ENCODE peak calls at places on chromosomes 1 and 21, in five cellular contexts. R is GM23248; Q is CD4-positive, alpha-beta T cell; D is pancreas; J is mammary epithelial cell. F is an unnamed sample. For H3K9me3, the result is how much of the 10 kb centered on the place peaks cover.

GRCh38 chr21:45818276-45818903 is 163.2 kb upstream of the COL6A1 start:
- DNase-seq in R (peak), Q (no peak), D (no peak), J (peak), F (no peak)

GRCh38 chr21:25313891-25314646 is 293.2 kb downstream of the MRPL39 start:
- DNase-seq in R (peak), Q (no peak), D (no peak), J (no peak), F (no peak)

GRCh38 chr21:34517491-34518245 is 5.7 kb upstream of the KCNE1 start:
- DNase-seq in R (no peak), Q (no peak), D (no peak), J (no peak), F (no peak)

GRCh38 chr1:89611721-89612120 is 21.2 kb upstream of the LRRC8C start:
- DNase-seq in R (no peak), Q (no peak), D (no peak), J (no peak), F (no peak)

GRCh38 chr1:109498161-109498801 is 4.4 kb downstream of the CYB561D1 start:
- DNase-seq in R (peak), Q (peak), D (no peak), J (no peak), F (no peak)

GRCh38 chr1:70168283-70168682 is 37.1 kb downstream of the LRRC40 start:
- DNase-seq in R (no peak), Q (no peak), D (no peak), J (no peak), F (no peak)

GRCh38 chr1:234721476-234722266 is 111.7 kb upstream of the IRF2BP2 start:
- DNase-seq in R (peak), Q (no peak), D (peak), J (no peak), F (no peak)

GRCh38 chr1:95352767-95353166 is 118.8 kb downstream of the RWDD3 start:
- DNase-seq in R (no peak), Q (no peak), D (peak), J (no peak), F (no peak)

GRCh38 chr1:27005648-27006496 is 6.8 kb downstream of the TENT5B start:
- DNase-seq in R (no peak), Q (no peak), D (peak), J (no peak), F (no peak)

GRCh38 chr1:61080408-61081134 is 1.8 kb upstream of the NFIA start:
- DNase-seq in R (no peak), Q (no peak), D (no peak), J (no peak), F (no peak)

GRCh38 chr1:66302810-66303209 is 231.1 kb upstream of the SGIP1 start:
- DNase-seq in R (no peak), Q (no peak), D (no peak), J (no peak), F (no peak)

GRCh38 chr1:106584663-106585062 is 471.8 kb upstream of the PRMT6 start:
- DNase-seq in R (peak), Q (no peak), D (no peak), J (no peak), F (no peak)

GRCh38 chr1:66288048-66288447 is 245.9 kb upstream of the SGIP1 start:
- DNase-seq in R (no peak), Q (no peak), D (no peak), J (no peak), F (no peak)

GRCh38 chr1:30819244-30819571 is 61.6 kb upstream of the LAPTM5 start:
- DNase-seq in R (no peak), Q (no peak), D (no peak), J (no peak), F (no peak)

GRCh38 chr1:5794279-5794678 is 197.9 kb downstream of the NPHP4 start:
- DNase-seq in R (no peak), Q (no peak), D (no peak), J (no peak), F (no peak)
- H3K9me3 ChIP-seq in R (under half), Q (under half), D (under half), J (under half), F (under half)

DNA sequence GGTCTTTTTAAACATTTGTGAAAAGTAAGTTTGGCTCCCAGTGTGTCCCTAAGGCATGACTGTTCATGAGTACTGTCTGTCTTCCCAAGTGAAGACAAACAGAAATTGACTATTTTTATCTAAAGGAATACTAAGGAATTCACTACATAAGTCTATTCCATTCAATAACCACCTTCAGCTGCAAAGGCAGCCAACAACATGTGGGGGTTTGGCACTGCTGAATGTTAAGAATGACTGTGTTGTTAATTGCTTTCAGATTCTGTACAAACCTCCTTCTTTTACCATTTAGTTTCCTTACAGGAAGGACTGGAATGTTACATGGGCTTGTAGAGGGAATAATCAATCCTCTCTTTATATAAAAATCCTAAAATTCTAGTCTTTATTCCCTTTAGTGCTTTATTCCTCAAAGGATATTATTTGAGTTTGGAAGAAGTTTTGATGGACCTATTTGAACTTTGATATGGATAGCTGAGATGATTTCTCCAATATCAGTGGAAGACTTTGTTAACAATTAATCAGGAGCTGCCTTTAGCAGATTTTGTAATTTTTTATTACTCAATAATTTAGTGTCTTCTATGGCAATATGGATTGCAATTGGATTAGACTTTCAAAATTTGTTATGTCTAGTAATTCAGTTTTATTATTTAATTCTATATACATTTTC is 201.7 kb upstream of the CHRM3 start:
- DNase-seq in R (no peak), Q (no peak), D (no peak), J (no peak), F (no peak)
- H3K9me3 ChIP-seq in R (under half), Q (under half), D (under half), J (under half), F (under half)

DNA sequence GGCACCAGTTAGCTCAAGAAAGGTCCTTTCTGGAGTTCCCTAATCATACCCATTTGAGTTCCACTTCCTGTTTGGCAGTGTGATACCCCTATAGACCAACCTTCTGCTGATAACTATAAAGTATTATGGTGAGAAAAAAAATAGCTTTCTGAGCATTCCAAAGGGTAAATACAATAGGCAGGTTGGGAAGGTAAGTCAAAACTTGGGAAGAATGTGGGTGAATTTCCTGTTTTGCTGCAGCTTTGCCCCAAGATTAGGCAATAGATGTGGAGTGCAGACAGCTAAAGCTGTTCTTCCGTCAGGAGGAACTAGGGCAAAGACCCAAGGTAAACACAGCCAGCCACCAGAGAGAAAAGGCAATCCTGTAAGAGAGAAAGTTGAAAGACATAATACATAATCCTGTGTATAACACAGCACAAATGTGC is 49.9 kb upstream of the GUCA2A start:
- DNase-seq in R (peak), Q (no peak), D (peak), J (peak), F (no peak)
- H3K9me3 ChIP-seq in R (under half), Q (under half), D (under half), J (under half), F (under half)

DNA sequence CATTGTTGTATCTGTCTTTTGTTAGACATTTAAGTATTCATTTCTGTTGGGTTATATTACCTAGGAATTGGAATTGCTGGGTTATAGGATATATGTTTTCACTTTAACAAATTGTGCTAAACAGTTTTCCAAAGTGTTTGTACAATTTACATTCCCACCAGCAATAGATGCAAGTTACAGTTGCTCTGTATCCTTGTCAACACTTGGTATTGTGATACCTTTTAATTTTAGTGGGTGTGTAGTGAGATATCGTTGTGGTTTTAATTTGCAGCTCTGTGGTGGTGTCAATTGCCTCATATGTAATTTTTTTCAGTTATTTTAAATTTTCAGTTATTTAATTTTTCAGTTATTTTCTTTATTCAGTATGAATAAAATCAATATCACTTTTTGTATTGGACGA is 7.4 kb upstream of the DPH5 start:
- DNase-seq in R (no peak), Q (no peak), D (no peak), J (no peak), F (no peak)
- H3K9me3 ChIP-seq in R (under half), Q (under half), D (under half), J (under half), F (under half)

GRCh38 chr1:227654431-227654830 is 80.7 kb downstream of the JMJD4 start:
- DNase-seq in R (no peak), Q (no peak), D (no peak), J (no peak), F (no peak)

GRCh38 chr1:227654858-227655752 is 80.0 kb downstream of the JMJD4 start:
- DNase-seq in R (no peak), Q (no peak), D (no peak), J (no peak), F (no peak)
- H3K9me3 ChIP-seq in R (under half), Q (half or more), D (under half), J (half or more), F (under half)

GRCh38 chr1:238340989-238341388 is 450.3 kb upstream of the ZP4 start:
- DNase-seq in R (no peak), Q (no peak), D (no peak), J (no peak), F (no peak)

GRCh38 chr1:238343869-238344268 is 453.1 kb upstream of the ZP4 start:
- DNase-seq in R (no peak), Q (no peak), D (no peak), J (no peak), F (no peak)

GRCh38 chr1:238345837-238346236 is 455.1 kb upstream of the ZP4 start:
- DNase-seq in R (no peak), Q (no peak), D (no peak), J (no peak), F (no peak)

GRCh38 chr1:238336531-238336930 is 445.8 kb upstream of the ZP4 start:
- DNase-seq in R (no peak), Q (no peak), D (no peak), J (peak), F (no peak)

DNA sequence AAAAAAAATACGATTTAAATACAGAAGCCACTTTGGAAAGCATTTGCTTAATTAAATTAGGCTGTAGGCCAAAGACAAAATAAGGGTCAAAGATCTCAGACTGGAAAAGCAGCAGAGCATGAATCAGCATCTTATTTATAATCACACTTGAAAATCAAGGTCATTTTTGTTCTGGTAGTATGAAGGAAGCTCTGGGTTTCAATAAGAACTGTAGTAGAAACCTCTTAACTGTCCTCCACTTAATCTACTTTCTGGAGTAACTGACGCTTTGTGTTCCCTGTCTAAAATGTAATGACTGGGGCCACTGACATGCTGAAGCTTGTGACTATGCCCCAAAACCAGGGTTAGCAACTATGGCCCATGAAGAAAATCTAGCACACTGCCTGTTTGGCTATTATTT is 450.7 kb upstream of the ZP4 start:
- DNase-seq in R (no peak), Q (no peak), D (no peak), J (no peak), F (no peak)
- H3K9me3 ChIP-seq in R (under half), Q (under half), D (under half), J (under half), F (under half)

DNA sequence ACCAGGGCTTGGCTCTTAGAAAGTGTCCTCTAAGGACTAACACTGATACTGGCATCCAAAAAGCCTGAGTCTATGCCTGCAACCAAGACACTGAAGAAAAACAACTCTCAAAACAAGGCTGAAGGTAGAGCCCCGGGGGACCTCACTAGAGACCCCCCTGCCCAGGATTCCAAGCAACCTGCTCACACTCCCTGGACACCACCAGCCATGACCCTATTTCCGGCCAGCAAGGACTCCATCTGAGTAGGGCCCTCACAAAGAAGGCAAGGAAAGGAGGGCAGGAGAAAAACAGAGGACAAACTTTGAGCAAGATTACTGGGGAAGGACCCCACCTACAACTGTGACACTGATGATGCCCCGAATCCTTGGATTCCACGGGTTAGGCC is 343.1 kb downstream of the NPHP4 start:
- DNase-seq in R (no peak), Q (no peak), D (no peak), J (no peak), F (no peak)
- H3K9me3 ChIP-seq in R (under half), Q (under half), D (under half), J (under half), F (under half)

DNA sequence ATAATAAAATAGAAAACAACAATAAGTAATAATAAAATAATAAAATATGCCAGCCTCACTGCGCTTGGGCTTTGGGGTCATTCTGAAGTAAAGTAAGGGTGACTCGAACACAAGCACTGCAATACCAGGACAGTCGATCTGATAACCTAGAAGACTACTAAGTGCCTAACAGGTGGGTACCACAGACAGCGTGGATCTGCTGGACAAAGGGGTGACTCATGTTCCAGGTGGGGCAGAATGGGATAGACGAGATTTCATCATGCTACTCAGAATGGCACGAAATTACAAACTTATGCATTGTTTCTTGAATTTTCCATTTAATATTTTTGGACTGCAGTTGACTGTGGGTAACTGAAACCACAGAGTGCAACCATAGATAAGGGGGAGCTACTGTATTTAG is 221.1 kb upstream of the GREM2 start:
- DNase-seq in R (no peak), Q (no peak), D (no peak), J (no peak), F (no peak)
- H3K9me3 ChIP-seq in R (under half), Q (under half), D (under half), J (under half), F (under half)